ENCODE peak calls at places on chromosome 6, in eight cellular contexts. O, I, F, N, G, S, H and K are unnamed samples.

GRCh38 chr6:28643017-28643740 is 117.5 kb downstream of the GPX5 start:
- DNase-seq in S (peak), O (no peak), F (peak), H (no peak), I (no peak), G (no peak), N (no peak), K (peak)

GRCh38 chr6:111105578-111105977 is 18.3 kb downstream of the SLC16A10 start:
- DNase-seq in I (peak), N (no peak), H (no peak), G (no peak), F (no peak), O (peak), S (peak), K (no peak)

GRCh38 chr6:39602590-39603319 is 122.5 kb downstream of the KIF6 start:
- DNase-seq in S (no peak), O (no peak), I (peak), N (no peak), H (no peak), G (no peak), F (no peak), K (no peak)

GRCh38 chr6:163707385-163708355 is 293.2 kb downstream of the QKI start:
- DNase-seq in S (no peak), G (no peak), H (no peak), I (peak), O (no peak), N (no peak), F (no peak), K (peak)

GRCh38 chr6:41597246-41598000 is 40.8 kb upstream of the MDFI start:
- DNase-seq in O (no peak), N (no peak), S (no peak), G (no peak), F (no peak), I (no peak), H (no peak), K (no peak)

GRCh38 chr6:39361657-39362486 is 39.4 kb upstream of the KCNK16 start:
- DNase-seq in H (peak), S (peak), O (peak), F (peak), N (peak), G (peak), I (peak), K (peak)

GRCh38 chr6:139145661-139146060 is 10.8 kb downstream of the HECA start:
- DNase-seq in N (no peak), H (no peak), S (no peak), G (no peak), F (no peak), I (no peak), O (no peak), K (no peak)

GRCh38 chr6:14905201-14905600 is 340.7 kb upstream of the JARID2 start:
- DNase-seq in N (no peak), H (no peak), F (no peak), I (no peak), O (no peak), S (no peak), G (no peak), K (no peak)

GRCh38 chr6:106967936-106968555 is 6.5 kb downstream of the CD24 start:
- DNase-seq in N (no peak), O (peak), I (no peak), F (no peak), G (no peak), H (no peak), S (no peak), K (no peak)

GRCh38 chr6:36639171-36639808 is 39.2 kb upstream of the CDKN1A start:
- DNase-seq in H (no peak), O (no peak), S (no peak), F (no peak), G (no peak), I (no peak), N (no peak), K (no peak)